ENCODE peak calls at places on chromosomes 11 and 22, in four cellular contexts. L is neural progenitor cell, R is fibroblast of pulmonary artery, T is fibroblast of mammary gland. D is an unnamed sample.

GRCh38 chr11:78424334-78425270 is 7.0 kb upstream of the GAB2 start:
- DNase-seq in T (peak), R (peak), L (no peak), D (no peak)

GRCh38 chr11:14336507-14337503 is 22.2 kb downstream of the RRAS2 start:
- DNase-seq in T (peak), L (no peak), R (peak), D (peak)

GRCh38 chr11:15526859-15527450 is 412.2 kb downstream of the INSC start:
- DNase-seq in L (no peak), T (no peak), R (no peak), D (no peak)

GRCh38 chr11:110130642-110131238 is 37.5 kb downstream of the ZC3H12C start:
- DNase-seq in R (peak), L (peak), T (no peak), D (peak)

GRCh38 chr22:36546092-36546804 is 17.3 kb upstream of the EIF3D start:
- DNase-seq in T (peak), R (peak), L (peak), D (peak)

GRCh38 chr11:1569251-1569780 is 2.8 kb downstream of the DUSP8 start:
- DNase-seq in L (no peak), T (no peak), R (no peak), D (no peak)

GRCh38 chr11:102994101-102994500 is 38.6 kb upstream of the MMP13 start:
- DNase-seq in T (peak), L (no peak), R (no peak), D (no peak)

GRCh38 chr22:35039625-35040024 is 26.3 kb upstream of the ISX start:
- DNase-seq in T (no peak), L (no peak), R (no peak), D (no peak)

GRCh38 chr22:28911777-28912669 is 28.7 kb downstream of the ZNRF3 start:
- DNase-seq in R (peak), L (no peak), T (peak), D (no peak)

GRCh38 chr22:36425977-36426523 is 38.3 kb upstream of the MYH9 start:
- DNase-seq in T (peak), L (peak), R (peak), D (no peak)

GRCh38 chr11:74641289-74641688 is 48.9 kb downstream of the POLD3 start:
- DNase-seq in R (no peak), L (peak), T (no peak), D (no peak)

GRCh38 chr22:30266445-30267381 is at the start of gene OSM:
- DNase-seq in R (no peak), T (no peak), L (no peak), D (no peak)

GRCh38 chr11:106088896-106089295 is 11.4 kb downstream of the AASDHPPT start:
- DNase-seq in L (no peak), R (no peak), T (no peak), D (peak)

GRCh38 chr11:65078151-65078550 is 5.7 kb downstream of the CDCA5 start:
- DNase-seq in L (peak), R (peak), T (peak), D (peak)

GRCh38 chr22:37953437-37954179 is at the start of the genes C22orf23 and POLR2F:
- DNase-seq in L (peak), R (peak), T (peak), D (peak)

GRCh38 chr11:19311306-19312030 is 70.7 kb upstream of the E2F8 start:
- DNase-seq in R (peak), T (peak), L (peak), D (peak)

GRCh38 chr11:10638285-10638684 is 55.3 kb downstream of the IRAG1 start:
- DNase-seq in R (peak), L (no peak), T (peak), D (no peak)

GRCh38 chr11:127106142-127106541 is 105.6 kb upstream of the KIRREL3 start:
- DNase-seq in L (peak), R (no peak), T (no peak), D (peak)

GRCh38 chr11:129973068-129973467 is 29.6 kb downstream of the PRDM10 start:
- DNase-seq in L (no peak), R (no peak), T (no peak), D (no peak)

GRCh38 chr11:69245491-69246345 is 48.2 kb upstream of the MYEOV start:
- DNase-seq in L (no peak), R (no peak), T (no peak), D (no peak)

GRCh38 chr11:77082838-77083552 is 16.2 kb downstream of the CAPN5 start:
- DNase-seq in R (peak), L (no peak), T (peak), D (no peak)

GRCh38 chr11:26541870-26542269 is 30.2 kb downstream of the MUC15 start:
- DNase-seq in T (no peak), L (no peak), R (no peak), D (no peak)

GRCh38 chr11:75450826-75451783 is 18.1 kb upstream of the KLHL35 start:
- DNase-seq in R (no peak), T (no peak), L (peak), D (no peak)

GRCh38 chr11:112725636-112726035 is 235.6 kb upstream of the NCAM1 start:
- DNase-seq in T (no peak), R (no peak), L (no peak), D (no peak)
- H3K4me3 ChIP-seq in T (no peak), R (no peak), L (no peak), D (no peak)

GRCh38 chr11:2780850-2781412 is 81.1 kb upstream of the KCNQ1OT1 start:
- DNase-seq in L (no peak), R (no peak), T (no peak), D (no peak)
- TF ChIP-seq CTCF in L (no peak), R (no peak), T (no peak), D (no peak)

GRCh38 chr22:22168190-22168940 is 76.2 kb upstream of the VPREB1 start:
- DNase-seq in T (peak), R (peak), L (peak), D (peak)

GRCh38 chr22:22166941-22167713 is 77.5 kb upstream of the VPREB1 start:
- DNase-seq in T (no peak), L (no peak), R (no peak), D (no peak)

GRCh38 chr22:22167791-22168189 is 76.8 kb upstream of the VPREB1 start:
- DNase-seq in R (no peak), L (no peak), T (no peak), D (no peak)

GRCh38 chr22:22169923-22170322 is 74.7 kb upstream of the VPREB1 start:
- DNase-seq in T (no peak), L (no peak), R (no peak), D (no peak)

DNA sequence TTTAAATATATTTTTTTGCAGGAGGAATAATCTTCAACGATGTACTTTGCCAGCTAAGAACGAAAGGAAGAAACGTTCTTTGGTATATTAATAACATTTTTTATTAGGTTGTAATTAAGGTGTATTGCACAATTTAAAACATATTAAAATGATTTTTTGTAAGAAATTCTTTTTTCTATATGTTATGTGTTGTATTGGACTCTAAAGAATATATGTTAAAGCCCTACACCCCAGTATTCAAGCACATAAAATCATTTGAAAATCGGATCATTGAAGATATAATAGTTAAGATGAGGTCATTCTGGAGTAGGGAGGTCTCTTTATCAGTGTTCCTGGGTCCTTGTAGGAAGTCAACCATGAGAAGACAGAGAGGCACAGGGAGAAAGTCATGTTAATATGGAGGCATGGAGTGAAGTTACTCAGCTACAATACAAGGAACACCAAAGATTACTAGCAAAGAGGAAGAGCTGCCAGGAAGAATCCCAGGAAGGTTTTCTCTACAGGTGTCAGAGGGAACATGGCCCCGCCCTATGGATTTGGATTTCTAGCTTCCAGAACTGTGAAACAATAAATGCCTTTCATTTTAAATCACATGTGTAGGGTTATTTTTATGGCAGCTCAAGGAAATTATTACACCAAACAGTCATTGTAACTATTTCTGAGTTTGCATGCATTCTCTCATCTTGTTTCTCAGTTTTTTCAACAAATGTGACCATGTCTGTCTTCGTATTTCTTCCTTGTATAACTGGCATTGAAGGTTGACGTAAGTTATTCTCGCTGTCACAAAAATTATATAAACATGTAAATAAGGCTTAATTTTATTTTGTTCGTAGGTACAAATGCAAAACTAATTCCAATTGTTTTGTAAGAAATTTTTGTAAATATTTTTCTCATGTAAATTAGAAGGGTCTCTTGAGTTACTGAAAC is 75.4 kb upstream of the VPREB1 start:
- DNase-seq in R (no peak), L (no peak), T (no peak), D (no peak)
- H3K4me3 ChIP-seq in R (no peak), L (no peak), T (no peak), D (no peak)

GRCh38 chr11:3138178-3139085 is 26.7 kb downstream of the OSBPL5 start:
- DNase-seq in L (peak), T (no peak), R (no peak), D (no peak)
- TF ChIP-seq CTCF in L (peak), T (no peak), R (no peak), D (no peak)

DNA sequence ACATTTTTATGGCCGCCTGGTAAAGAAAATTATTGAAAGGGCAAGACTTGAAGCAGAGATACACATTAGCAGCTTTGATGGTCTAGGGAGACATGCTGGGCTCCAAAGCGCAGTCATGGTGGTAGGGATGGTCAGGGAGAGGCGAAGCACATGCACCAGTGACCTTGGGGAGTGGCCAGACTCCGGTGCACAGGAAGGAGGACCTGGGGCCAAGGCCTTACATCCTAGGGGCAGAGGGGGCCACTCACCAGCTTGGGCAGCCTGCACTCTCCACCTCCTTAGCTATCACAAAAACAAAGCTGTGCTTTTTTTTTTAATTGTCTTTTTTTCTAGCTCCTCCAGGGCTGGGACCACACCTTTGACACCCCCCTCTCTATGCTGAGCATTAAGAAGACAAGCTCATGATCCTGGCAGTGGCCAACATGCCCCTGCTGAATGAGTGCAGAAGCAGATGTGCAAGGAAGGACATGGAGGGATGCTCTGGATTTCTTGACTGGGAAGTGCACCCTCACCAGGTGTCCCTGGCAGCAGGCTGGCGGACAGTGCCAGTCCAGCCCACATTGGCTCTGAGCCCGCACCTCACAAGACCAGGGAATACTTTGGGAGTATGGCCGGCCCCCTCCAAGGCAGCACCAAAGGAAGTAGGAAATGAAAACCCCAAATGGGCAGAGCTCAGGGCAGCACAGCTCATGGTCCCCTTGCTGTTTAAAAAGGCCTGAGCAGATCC is 619.9 kb downstream of the TBC1D22A start:
- DNase-seq in T (no peak), L (no peak), R (no peak), D (no peak)
- H3K4me3 ChIP-seq in T (no peak), L (no peak), R (no peak), D (no peak)

GRCh38 chr11:16879690-16880089 is 134.5 kb downstream of the PLEKHA7 start:
- DNase-seq in R (no peak), T (peak), L (no peak), D (peak)

GRCh38 chr11:16883179-16883578 is 131.0 kb downstream of the PLEKHA7 start:
- DNase-seq in T (no peak), L (no peak), R (no peak), D (peak)

GRCh38 chr11:16880184-16880583 is 134.0 kb downstream of the PLEKHA7 start:
- DNase-seq in R (no peak), T (no peak), L (no peak), D (no peak)

GRCh38 chr11:16881766-16882165 is 132.4 kb downstream of the PLEKHA7 start:
- DNase-seq in R (no peak), T (no peak), L (no peak), D (no peak)

DNA sequence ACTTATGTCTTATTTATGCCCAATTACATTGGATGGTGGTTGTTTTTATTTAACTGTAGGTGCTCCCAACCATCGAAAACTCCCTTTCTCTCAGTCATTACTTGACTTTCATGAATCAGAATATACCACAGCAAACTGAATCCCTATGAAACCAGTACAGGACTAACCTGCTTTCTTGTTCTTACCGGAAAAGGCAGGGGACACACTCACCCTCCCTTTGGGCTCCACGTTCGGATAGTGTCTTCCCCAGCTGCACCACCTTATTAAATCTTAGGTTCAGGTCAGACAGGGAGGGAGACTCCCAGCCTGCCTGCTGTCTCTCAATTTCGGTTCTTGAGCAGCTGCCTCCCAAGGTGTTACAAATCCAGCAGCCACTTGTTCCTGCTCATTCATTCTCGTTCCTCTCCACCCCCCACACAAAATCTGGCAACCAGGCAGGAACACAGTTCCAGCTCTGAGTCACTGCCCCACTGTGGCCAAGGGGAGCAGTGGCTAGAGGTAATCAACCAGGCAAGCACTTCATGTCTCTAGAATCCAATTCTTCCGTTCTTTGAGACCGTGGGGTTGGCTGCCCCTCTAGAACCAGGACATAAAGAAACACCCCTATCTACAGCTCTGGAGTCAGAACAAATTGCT is 133.0 kb downstream of the PLEKHA7 start:
- DNase-seq in R (peak), T (peak), L (peak), D (peak)
- TF ChIP-seq CTCF in R (peak), T (peak), L (peak), D (peak)

DNA sequence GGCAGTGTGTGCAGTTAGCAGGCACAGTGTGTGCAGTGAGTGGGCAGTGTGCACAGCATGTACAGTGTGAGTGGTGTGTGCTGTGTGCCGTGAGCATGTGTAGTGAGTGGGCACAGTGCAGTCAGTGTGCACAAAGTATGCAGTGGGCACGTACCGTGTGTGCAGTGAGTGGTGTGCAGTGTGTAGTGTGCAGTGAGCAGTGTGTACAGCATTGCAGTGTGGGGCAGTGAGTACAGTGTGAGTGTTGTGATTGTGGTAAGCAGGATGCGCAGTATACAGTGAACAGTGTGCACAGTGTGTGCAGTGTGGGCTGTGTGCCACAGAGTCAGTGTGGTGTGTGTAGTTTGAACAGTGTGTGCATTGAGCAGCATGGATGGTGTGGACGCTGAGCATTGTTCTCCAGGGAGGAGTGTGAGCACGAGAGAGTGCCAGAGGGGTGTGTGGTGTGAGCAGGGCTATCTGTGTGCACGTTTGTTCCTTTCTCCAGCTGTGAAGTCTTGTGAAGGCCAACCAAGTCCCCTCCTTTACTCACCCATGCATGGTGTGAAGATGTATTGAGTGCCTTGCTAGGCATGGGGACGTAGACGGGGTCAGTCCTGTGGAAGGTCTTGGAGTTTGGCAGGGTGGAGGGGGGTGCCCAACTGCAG is 3.1 kb downstream of the SHANK3 start:
- DNase-seq in T (no peak), L (peak), R (no peak), D (no peak)
- H3K4me3 ChIP-seq in T (no peak), L (peak), R (no peak), D (peak)

DNA sequence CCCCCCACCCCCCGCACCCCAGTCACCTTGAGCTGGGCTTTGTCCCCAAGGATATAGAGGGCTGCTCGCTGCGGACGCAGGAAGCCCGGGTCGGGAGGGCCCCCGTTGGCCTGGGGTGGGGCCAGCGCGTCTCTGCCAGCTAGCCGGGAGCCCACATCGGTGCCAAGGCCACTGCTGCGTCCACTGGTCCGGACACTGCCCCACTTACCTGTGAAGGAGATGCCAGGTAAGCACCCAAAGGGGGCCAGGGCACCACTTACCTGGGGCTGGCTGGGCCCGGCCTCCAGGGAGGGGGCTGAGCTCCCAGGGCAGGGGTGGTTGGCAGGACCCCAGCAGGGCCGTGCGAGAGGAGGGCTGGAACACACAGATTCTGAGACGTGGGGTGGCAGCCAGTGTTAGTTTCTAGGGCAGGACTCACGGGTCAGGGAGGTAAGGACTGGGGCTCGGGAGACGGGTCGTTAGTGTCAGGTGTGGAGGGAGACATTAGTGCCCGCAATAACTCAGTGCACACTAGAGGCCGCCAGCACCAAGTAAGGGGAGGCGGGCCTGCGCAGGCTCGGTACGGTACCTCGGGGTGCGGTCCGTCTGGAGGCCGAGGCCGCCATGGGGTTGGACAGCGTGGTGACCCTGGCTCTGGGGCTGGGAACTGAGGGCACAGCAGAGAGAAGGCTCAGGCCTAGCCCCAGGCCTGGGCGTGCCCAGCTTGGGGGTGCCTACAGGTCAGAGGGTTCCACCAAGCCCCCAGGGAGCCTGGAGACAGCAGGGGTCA is 18.2 kb downstream of the SBF1 start:
- DNase-seq in L (peak), T (no peak), R (no peak), D (no peak)
- TF ChIP-seq CTCF in L (peak), T (no peak), R (peak), D (peak)

GRCh38 chr11:8082391-8083087 is 1.5 kb downstream of the TUB start:
- DNase-seq in R (no peak), T (peak), L (peak), D (no peak)
- H3K4me3 ChIP-seq in R (no peak), T (no peak), L (peak), D (no peak)